ENCODE peak calls at places on chromosomes 12 and 14, in ten cellular contexts. Z is tibial nerve; A is adrenal gland; Y is cardiac fibroblast; K is brain microvascular endothelial cell; X is HCT116; B is CD8-positive, alpha-beta T cell; I is pancreas; S is progenitor cell of endocrine pancreas; O is Peyer's patch. E is an unnamed sample.

GRCh38 chr12:117874842-117875434 is 93.9 kb downstream of the KSR2 start:
- DNase-seq in Z (peak; percentile 34), A (peak; percentile 79), Y (peak; percentile 69), K (peak; percentile 53), X (peak; percentile 57), B (peak; percentile 46), I (peak; percentile 82), S (peak; percentile 71), O (peak; percentile 31), E (peak; percentile 87)

GRCh38 chr14:56145965-56146364 is 27.8 kb downstream of the PELI2 start:
- DNase-seq in Z (no peak), A (peak; percentile 29), Y (peak; percentile 95), K (peak; percentile 83), X (no peak), B (no peak), I (no peak), S (no peak), O (no peak), E (no peak)

GRCh38 chr14:68404652-68405183 is 388.1 kb downstream of the ZFP36L1 start:
- DNase-seq in Z (no peak), A (no peak), Y (no peak), K (peak; percentile 51), X (no peak), B (no peak), I (no peak), S (no peak), O (no peak), E (no peak)

GRCh38 chr14:40847496-40847895 is 759.2 kb upstream of the LRFN5 start:
- DNase-seq in Z (no peak), A (no peak), Y (no peak), K (no peak), X (no peak), B (no peak), I (no peak), S (no peak), O (no peak), E (no peak)

GRCh38 chr12:99267038-99267437 is 380.5 kb upstream of the GARIN6 start:
- DNase-seq in Z (no peak), A (no peak), Y (no peak), K (no peak), X (no peak), B (no peak), I (no peak), S (no peak), O (no peak), E (no peak)

GRCh38 chr14:24171422-24172260 is at the start of gene REC8:
- DNase-seq in Z (peak; percentile 63), A (peak; percentile 81), Y (no peak), K (peak; percentile 71), X (no peak), B (peak; percentile 78), I (no peak), S (peak; percentile 96), O (peak; percentile 90), E (peak; percentile 94)

GRCh38 chr14:37592288-37593274 is 2.5 kb downstream of the FOXA1 start:
- DNase-seq in Z (no peak), A (no peak), Y (no peak), K (no peak), X (no peak), B (no peak), I (no peak), S (peak; percentile 33), O (no peak), E (no peak)

GRCh38 chr14:103382375-103382774 is 2.8 kb upstream of the MARK3 start:
- DNase-seq in Z (no peak), A (no peak), Y (peak; percentile 72), K (peak; percentile 39), X (no peak), B (no peak), I (no peak), S (no peak), O (no peak), E (no peak)

GRCh38 chr12:57236224-57236924 is 6.9 kb downstream of the SHMT2 start:
- DNase-seq in Z (no peak), A (no peak), Y (no peak), K (no peak), X (no peak), B (no peak), I (peak; percentile 32), S (no peak), O (no peak), E (no peak)

GRCh38 chr12:57235728-57236131 is 6.2 kb downstream of the SHMT2 start:
- DNase-seq in Z (no peak), A (no peak), Y (no peak), K (no peak), X (no peak), B (no peak), I (no peak), S (no peak), O (no peak), E (no peak)

GRCh38 chr12:57234571-57235011 is 5.1 kb downstream of the SHMT2 start:
- DNase-seq in Z (no peak), A (no peak), Y (no peak), K (no peak), X (no peak), B (no peak), I (no peak), S (no peak), O (peak; percentile 56), E (no peak)

GRCh38 chr12:57234233-57234570 is 4.7 kb downstream of the SHMT2 start:
- DNase-seq in Z (no peak), A (no peak), Y (no peak), K (no peak), X (no peak), B (no peak), I (no peak), S (no peak), O (no peak), E (no peak)

GRCh38 chr12:57235012-57235727 is 5.7 kb downstream of the SHMT2 start:
- DNase-seq in Z (no peak), A (no peak), Y (peak; percentile 95), K (peak; percentile 67), X (no peak), B (no peak), I (peak; percentile 49), S (no peak), O (no peak), E (no peak)
- TF ChIP-seq CTCF in Z (no peak), A (no peak), Y (peak; percentile 25), K (peak; percentile 34), X (no peak), B (no peak), I (no peak), S (no peak), O (no peak), E (no peak)

DNA sequence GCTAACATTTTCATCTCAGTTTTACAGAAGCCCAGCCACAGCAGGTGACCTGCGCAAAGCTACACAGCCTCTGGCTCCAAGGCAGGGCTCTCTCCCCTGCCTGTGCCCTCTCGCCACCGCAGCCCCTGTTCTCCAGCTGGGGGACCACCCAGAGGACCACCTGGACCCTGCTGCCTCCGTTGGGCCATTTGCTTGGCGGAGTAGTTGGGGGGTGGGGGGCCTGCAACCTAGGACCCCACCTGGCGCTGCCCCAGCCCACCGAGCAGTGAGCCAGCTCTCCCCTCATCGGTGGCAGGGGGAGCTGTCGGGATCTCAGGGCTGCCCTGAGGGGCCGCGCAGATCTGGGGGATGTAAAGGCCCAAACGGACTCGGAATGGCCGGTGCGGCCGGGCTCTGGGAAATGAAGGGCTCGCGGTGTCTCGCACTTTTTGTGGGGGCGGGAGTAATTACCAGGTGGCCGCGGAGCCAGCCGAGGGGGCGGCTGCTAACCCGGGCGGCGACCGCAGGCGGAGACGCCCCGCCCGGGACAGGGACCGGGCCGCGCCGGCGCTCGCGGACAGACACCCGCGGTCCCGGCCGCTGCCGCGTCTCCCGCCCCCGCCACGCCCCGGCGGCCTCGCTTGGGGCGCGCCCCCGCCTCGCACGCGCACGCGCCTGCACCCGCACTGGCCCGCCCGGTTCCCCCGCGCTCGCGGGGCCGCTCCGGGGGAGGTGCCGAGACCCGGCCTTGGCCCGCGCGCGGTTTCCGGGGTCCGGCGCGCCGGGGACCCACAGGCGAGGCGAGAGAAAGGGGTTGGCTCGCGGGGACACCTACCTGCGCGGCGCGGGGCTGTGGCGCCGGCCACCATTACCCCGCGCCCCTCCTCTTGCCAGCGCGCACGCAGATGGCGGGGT is 8.6 kb upstream of the GPR68 start:
- DNase-seq in Z (no peak), A (peak; percentile 27), Y (no peak), K (no peak), X (no peak), B (peak; percentile 57), I (peak; percentile 30), S (no peak), O (no peak), E (peak; percentile 38)
- TF ChIP-seq CTCF in Z (no peak), A (no peak), Y (peak; percentile 15), K (peak; percentile 48), X (no peak), B (no peak), I (no peak), S (peak; percentile 57), O (no peak), E (peak; percentile 42)

GRCh38 chr14:66233571-66233970 is 252.6 kb upstream of the CCDC196 start:
- DNase-seq in Z (no peak), A (no peak), Y (no peak), K (no peak), X (no peak), B (no peak), I (no peak), S (no peak), O (no peak), E (no peak)

GRCh38 chr14:66240112-66240511 is 246.1 kb upstream of the CCDC196 start:
- DNase-seq in Z (no peak), A (no peak), Y (peak; percentile 31), K (no peak), X (no peak), B (no peak), I (no peak), S (no peak), O (no peak), E (no peak)

GRCh38 chr14:66234411-66234810 is 251.8 kb upstream of the CCDC196 start:
- DNase-seq in Z (no peak), A (peak; percentile 26), Y (no peak), K (no peak), X (no peak), B (no peak), I (no peak), S (no peak), O (no peak), E (no peak)

GRCh38 chr14:66237701-66238100 is 248.5 kb upstream of the CCDC196 start:
- DNase-seq in Z (no peak), A (no peak), Y (no peak), K (no peak), X (no peak), B (no peak), I (no peak), S (no peak), O (no peak), E (no peak)

DNA sequence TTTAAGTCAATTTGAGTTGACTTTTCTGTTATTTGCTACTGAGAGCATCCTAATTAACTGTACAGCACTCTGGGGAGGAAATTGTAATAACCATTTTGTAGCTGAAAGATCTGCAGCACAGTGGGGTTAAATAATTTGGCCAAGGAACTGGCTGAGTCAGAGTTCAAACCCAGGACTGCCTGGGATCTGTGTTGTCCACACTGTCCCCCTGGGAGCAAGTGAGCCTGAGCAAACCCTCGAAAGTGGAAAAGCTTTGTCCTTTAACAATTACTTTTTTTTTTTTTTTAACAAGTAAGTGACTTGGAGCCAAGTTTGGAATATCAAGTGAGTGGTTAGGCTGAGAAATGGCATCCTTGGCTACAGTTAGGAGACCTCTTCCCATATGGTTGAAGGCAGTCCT is 247.2 kb upstream of the CCDC196 start:
- DNase-seq in Z (no peak), A (no peak), Y (peak; percentile 38), K (no peak), X (no peak), B (no peak), I (no peak), S (no peak), O (no peak), E (no peak)
- TF ChIP-seq CTCF in Z (no peak), A (no peak), Y (no peak), K (no peak), X (no peak), B (no peak), I (no peak), S (no peak), O (no peak), E (no peak)

GRCh38 chr12:75438052-75438754 is 42.4 kb upstream of the GLIPR1 start:
- DNase-seq in Z (no peak), A (no peak), Y (no peak), K (no peak), X (no peak), B (no peak), I (no peak), S (no peak), O (no peak), E (no peak)

GRCh38 chr12:75439930-75440329 is 40.6 kb upstream of the GLIPR1 start:
- DNase-seq in Z (no peak), A (no peak), Y (no peak), K (no peak), X (no peak), B (no peak), I (no peak), S (no peak), O (no peak), E (no peak)

GRCh38 chr12:75439048-75439447 is 41.5 kb upstream of the GLIPR1 start:
- DNase-seq in Z (no peak), A (no peak), Y (peak; percentile 32), K (no peak), X (no peak), B (no peak), I (no peak), S (no peak), O (no peak), E (no peak)

DNA sequence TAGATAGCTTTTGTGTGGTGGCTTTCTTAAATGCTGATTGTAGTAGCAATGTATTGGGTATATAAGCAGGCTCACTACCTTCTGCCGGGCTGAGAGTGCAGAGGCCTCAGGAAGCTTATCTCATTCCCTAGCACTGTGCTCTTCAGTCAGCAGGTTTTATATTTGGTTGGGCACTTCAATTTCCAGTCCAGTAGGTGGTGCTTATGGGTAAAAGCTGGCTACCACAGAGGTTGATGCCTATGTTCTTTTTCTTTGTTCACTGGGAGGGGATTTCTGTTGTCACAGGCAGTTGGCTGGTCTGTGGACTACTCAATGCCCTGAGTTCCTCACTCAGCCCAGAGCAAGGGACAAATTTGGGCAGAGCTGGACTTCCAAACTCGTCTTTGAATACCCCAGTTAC is 43.0 kb upstream of the GLIPR1 start:
- DNase-seq in Z (no peak), A (no peak), Y (peak; percentile 78), K (peak; percentile 57), X (no peak), B (no peak), I (no peak), S (no peak), O (no peak), E (no peak)
- TF ChIP-seq CTCF in Z (no peak), A (no peak), Y (peak; percentile 65), K (peak; percentile 72), X (no peak), B (peak; percentile 32), I (no peak), S (no peak), O (no peak), E (no peak)